ENCODE peak calls at places on chromosome 14, in nine cellular contexts. G is endothelial cell, S is transverse colon, M is dorsolateral prefrontal cortex, T is MCF 10A, E is WERI-Rb-1, X is HepG2, H is PC-3, C is D721Med. K is an unnamed sample.

GRCh38 chr14:44149597-44149996 is 357.5 kb downstream of the FSCB start:
- DNase-seq in G (peak), S (no peak), M (no peak), T (peak), E (peak), X (peak), H (peak), C (no peak), K (no peak)

GRCh38 chr14:59438148-59438766 is 26.9 kb downstream of the GPR135 start:
- DNase-seq in G (no peak), S (no peak), M (no peak), T (peak), E (no peak), X (no peak), H (peak), C (no peak), K (no peak)

GRCh38 chr14:38505221-38506095 is 249.6 kb upstream of the CLEC14A start:
- DNase-seq in G (no peak), S (no peak), M (no peak), T (no peak), E (no peak), X (no peak), H (no peak), C (no peak), K (no peak)

GRCh38 chr14:100488057-100488456 is 99.2 kb downstream of the BEGAIN start:
- DNase-seq in G (no peak), S (no peak), M (no peak), T (no peak), E (no peak), X (no peak), H (no peak), C (no peak), K (no peak)

GRCh38 chr14:61281186-61281676 is at the start of gene TMEM30B:
- DNase-seq in G (no peak), S (peak), M (no peak), T (no peak), E (no peak), X (no peak), H (peak), C (no peak), K (peak)

GRCh38 chr14:90579816-90580215 is 183.0 kb downstream of the CALM1 start:
- DNase-seq in G (no peak), S (no peak), M (no peak), T (no peak), E (no peak), X (no peak), H (no peak), C (no peak), K (no peak)

GRCh38 chr14:101119830-101120571 is 216.5 kb upstream of the RTL1 start:
- DNase-seq in G (no peak), S (no peak), M (peak), T (no peak), E (no peak), X (no peak), H (no peak), C (no peak), K (no peak)

GRCh38 chr14:49895480-49895879 is 2.6 kb downstream of the ARF6 start:
- DNase-seq in G (no peak), S (no peak), M (no peak), T (peak), E (no peak), X (no peak), H (peak), C (no peak), K (no peak)

GRCh38 chr14:103524002-103524785 is 1.6 kb upstream of the CKB start:
- DNase-seq in G (no peak), S (no peak), M (no peak), T (no peak), E (no peak), X (no peak), H (no peak), C (no peak), K (no peak)

GRCh38 chr14:64400829-64401459 is 12.8 kb downstream of the MTHFD1 start:
- DNase-seq in G (no peak), S (no peak), M (no peak), T (no peak), E (no peak), X (no peak), H (no peak), C (no peak), K (no peak)

GRCh38 chr14:72559227-72559626 is 334.7 kb downstream of the DPF3 start:
- DNase-seq in G (no peak), S (no peak), M (no peak), T (peak), E (no peak), X (no peak), H (peak), C (no peak), K (no peak)

GRCh38 chr14:71856199-71856919 is 75.9 kb upstream of the RGS6 start:
- DNase-seq in G (no peak), S (no peak), M (no peak), T (peak), E (no peak), X (no peak), H (no peak), C (no peak), K (no peak)

GRCh38 chr14:93788557-93789365 is 476 bp upstream of the PRIMA1 start:
- DNase-seq in G (peak), S (peak), M (peak), T (peak), E (peak), X (no peak), H (peak), C (peak), K (no peak)
- TF ChIP-seq CTCF in G (no peak), S (no peak), M (peak), T (peak), E (peak), X (peak), H (peak), C (peak), K (no peak)

GRCh38 chr14:65832431-65833253 is 420.1 kb downstream of the FUT8 start:
- DNase-seq in G (peak), S (no peak), M (no peak), T (no peak), E (no peak), X (peak), H (peak), C (no peak), K (no peak)
- TF ChIP-seq CTCF in G (peak), S (no peak), M (no peak), T (peak), E (peak), X (peak), H (peak), C (peak), K (no peak)

GRCh38 chr14:73752297-73752992 is 38.3 kb upstream of the PNMA1 start:
- DNase-seq in G (no peak), S (peak), M (no peak), T (peak), E (no peak), X (no peak), H (peak), C (no peak), K (peak)
- TF ChIP-seq CTCF in G (no peak), S (peak), M (peak), T (peak), E (peak), X (peak), H (no peak), C (peak), K (peak)

GRCh38 chr14:31057701-31058364 is 31.7 kb upstream of the STRN3 start:
- DNase-seq in G (no peak), S (no peak), M (no peak), T (no peak), E (peak), X (no peak), H (no peak), C (no peak), K (no peak)

GRCh38 chr14:31060253-31060875 is 34.2 kb upstream of the STRN3 start:
- DNase-seq in G (no peak), S (no peak), M (no peak), T (no peak), E (no peak), X (no peak), H (no peak), C (no peak), K (no peak)

GRCh38 chr14:31059152-31059924 is 33.2 kb upstream of the STRN3 start:
- DNase-seq in G (no peak), S (peak), M (no peak), T (peak), E (peak), X (peak), H (peak), C (no peak), K (no peak)

GRCh38 chr14:31057035-31057434 is 30.9 kb upstream of the STRN3 start:
- DNase-seq in G (no peak), S (no peak), M (no peak), T (no peak), E (no peak), X (no peak), H (peak), C (no peak), K (no peak)
- TF ChIP-seq CTCF in G (no peak), S (no peak), M (no peak), T (no peak), E (no peak), X (no peak), H (no peak), C (no peak), K (no peak)

GRCh38 chr14:33475623-33476022 is 475.3 kb downstream of the EGLN3 start:
- DNase-seq in G (peak), S (peak), M (peak), T (peak), E (peak), X (peak), H (peak), C (no peak), K (no peak)
- TF ChIP-seq CTCF in G (peak), S (peak), M (peak), T (peak), E (peak), X (peak), H (peak), C (peak), K (no peak)

GRCh38 chr14:30005114-30005698 is 77.6 kb upstream of the PRKD1 start:
- DNase-seq in G (peak), S (no peak), M (no peak), T (peak), E (peak), X (peak), H (peak), C (peak), K (no peak)
- TF ChIP-seq CTCF in G (peak), S (peak), M (peak), T (peak), E (peak), X (peak), H (peak), C (peak), K (no peak)

GRCh38 chr14:106606936-106607335 is 1080.6 kb downstream of the TMEM121 start:
- DNase-seq in G (no peak), S (no peak), M (no peak), T (no peak), E (no peak), X (no peak), H (no peak), C (no peak), K (no peak)

GRCh38 chr14:106610691-106611090 is 1084.3 kb downstream of the TMEM121 start:
- DNase-seq in G (no peak), S (no peak), M (no peak), T (no peak), E (no peak), X (no peak), H (no peak), C (no peak), K (no peak)

DNA sequence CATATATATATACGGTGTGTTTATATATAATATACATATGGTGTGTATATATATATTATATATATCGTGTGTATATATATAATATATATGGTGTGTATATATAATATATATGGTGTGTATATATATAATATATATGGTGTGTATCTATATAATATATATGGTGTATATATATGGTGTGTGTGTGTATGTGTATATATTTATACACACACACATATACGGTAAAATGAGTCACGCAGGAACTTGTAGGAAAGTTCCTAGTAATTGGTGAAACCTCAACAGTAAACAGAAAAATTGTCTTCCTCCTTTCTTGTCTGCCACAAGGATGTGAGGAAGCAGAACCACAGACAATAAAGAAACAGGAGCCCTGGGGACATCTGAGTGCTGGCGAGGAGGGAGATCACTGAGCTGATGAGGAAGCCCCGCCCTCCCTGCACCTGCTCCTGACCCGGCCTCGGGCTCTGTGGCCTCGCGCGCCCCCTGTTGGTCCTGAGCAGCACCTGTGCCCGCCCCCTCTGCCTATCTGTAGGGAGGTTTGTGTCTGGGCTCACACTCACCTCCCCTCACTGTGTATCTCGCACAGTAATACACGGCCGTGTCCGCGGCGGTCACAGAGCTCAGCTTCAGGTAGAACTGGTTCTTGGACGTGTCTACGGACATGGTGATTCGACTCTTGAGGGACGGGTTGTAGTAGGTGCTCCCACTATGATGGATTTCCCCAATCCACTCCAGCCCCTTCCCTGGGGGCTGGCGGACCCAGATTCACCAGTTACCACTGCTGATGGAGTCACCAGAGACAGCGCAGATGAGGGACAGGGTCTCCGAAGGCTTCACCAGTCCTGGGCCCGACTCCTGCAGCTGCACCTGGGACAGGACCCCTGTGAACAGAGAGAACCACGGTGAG is 1079.4 kb downstream of the TMEM121 start:
- DNase-seq in G (no peak), S (peak), M (no peak), T (peak), E (peak), X (peak), H (no peak), C (no peak), K (peak)
- TF ChIP-seq CTCF in G (no peak), S (no peak), M (no peak), T (peak), E (peak), X (peak), H (peak), C (no peak), K (peak)

GRCh38 chr14:77482422-77482821 is 16.2 kb downstream of the ISM2 start:
- DNase-seq in G (no peak), S (no peak), M (no peak), T (no peak), E (no peak), X (no peak), H (no peak), C (no peak), K (no peak)
- TF ChIP-seq CTCF in G (no peak), S (no peak), M (no peak), T (no peak), E (no peak), X (no peak), H (no peak), C (no peak), K (no peak)

GRCh38 chr14:92613008-92613658 is 99.6 kb downstream of the RIN3 start:
- DNase-seq in G (peak), S (peak), M (no peak), T (peak), E (peak), X (peak), H (peak), C (no peak), K (peak)
- TF ChIP-seq CTCF in G (peak), S (peak), M (peak), T (peak), E (peak), X (peak), H (peak), C (peak), K (peak)